ENCODE peak calls at places on chromosomes 5 and 9, in four cellular contexts. R is heart left ventricle, C is uterus, S is SK-N-SH. G is an unnamed sample. For H3K36me3, the result is how much of the 10 kb centered on the place peaks cover.

GRCh38 chr9:120934271-120934670 is 7.7 kb upstream of the TRAF1 start:
- DNase-seq in R (no peak), C (no peak), S (no peak), G (no peak)

GRCh38 chr5:124948754-124949275 is 202.4 kb upstream of the ZNF608 start:
- DNase-seq in R (no peak), C (no peak), S (no peak), G (no peak)

GRCh38 chr5:110361501-110361900 is 365.0 kb downstream of the TMEM232 start:
- DNase-seq in R (no peak), C (no peak), S (no peak), G (no peak)

GRCh38 chr5:173318881-173319609 is 9.2 kb downstream of the STC2 start:
- DNase-seq in R (no peak), C (no peak), S (no peak), G (no peak)

GRCh38 chr5:157046041-157046440 is 12.9 kb downstream of the HAVCR1 start:
- DNase-seq in R (peak), C (no peak), S (no peak), G (no peak)

GRCh38 chr5:66307647-66308257 is 163.7 kb downstream of the SREK1 start:
- DNase-seq in R (no peak), C (no peak), S (peak), G (peak)

GRCh38 chr9:137619240-137620090 is 660 bp downstream of the EHMT1 start:
- DNase-seq in R (no peak), C (no peak), S (no peak), G (no peak)

GRCh38 chr9:123723135-123723875 is 206.6 kb downstream of the DENND1A start:
- DNase-seq in R (no peak), C (no peak), S (no peak), G (no peak)

GRCh38 chr5:38438757-38439156 is 117.7 kb downstream of the LIFR start:
- DNase-seq in R (no peak), C (no peak), S (no peak), G (no peak)

GRCh38 chr5:107447587-107447986 is 223.2 kb downstream of the EFNA5 start:
- DNase-seq in R (no peak), C (no peak), S (no peak), G (no peak)

GRCh38 chr9:105881654-105882349 is 187.5 kb downstream of the TMEM38B start:
- DNase-seq in R (peak), C (peak), S (peak), G (peak)

GRCh38 chr5:151023047-151023615 is 2.7 kb downstream of the GPX3 start:
- DNase-seq in R (peak), C (peak), S (no peak), G (no peak)

GRCh38 chr9:109241931-109242330 is 74.9 kb upstream of the FRRS1L start:
- DNase-seq in R (peak), C (no peak), S (no peak), G (no peak)

GRCh38 chr5:142472306-142472951 is 147.6 kb upstream of the SPRY4 start:
- DNase-seq in R (no peak), C (no peak), S (no peak), G (no peak)

GRCh38 chr5:31096238-31096865 is 97.1 kb upstream of the CDH6 start:
- DNase-seq in R (no peak), C (no peak), S (no peak), G (no peak)

GRCh38 chr9:107049046-107049824 is 186.3 kb downstream of the ZNF462 start:
- DNase-seq in R (no peak), C (no peak), S (no peak), G (peak)

GRCh38 chr9:97658707-97659106 is 25.1 kb downstream of the NCBP1 start:
- DNase-seq in R (no peak), C (no peak), S (no peak), G (no peak)
- H3K36me3 ChIP-seq in R (half or more), C (under half), S (half or more), G (under half)

GRCh38 chr9:101561740-101562139 is 28.1 kb downstream of the RNF20 start:
- DNase-seq in R (no peak), C (no peak), S (no peak), G (no peak)
- H3K36me3 ChIP-seq in R (half or more), C (under half), S (half or more), G (under half)

DNA sequence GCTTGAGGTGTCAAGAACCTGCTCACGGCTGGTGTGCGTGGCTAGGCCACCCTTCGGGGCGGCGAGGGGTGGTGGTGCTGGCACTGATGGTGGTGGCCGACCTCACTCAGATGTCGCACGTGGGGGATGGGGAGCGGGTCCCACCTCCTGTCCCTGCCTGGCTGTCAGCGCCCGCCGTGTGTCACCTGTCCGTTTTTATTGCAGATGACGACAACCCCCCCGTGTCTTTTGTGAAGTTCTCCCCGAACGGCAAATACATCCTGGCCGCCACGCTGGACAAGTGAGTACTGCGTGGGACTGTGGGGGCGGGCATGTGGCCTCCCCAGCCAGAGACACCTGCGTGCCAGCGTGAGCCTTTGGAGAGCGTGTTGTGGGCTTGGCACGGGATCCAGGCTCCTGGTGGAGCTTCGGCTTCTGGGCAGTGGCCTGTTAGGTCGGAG is 10.1 kb downstream of the RNU6ATAC start:
- DNase-seq in R (no peak), C (no peak), S (no peak), G (no peak)
- H3K36me3 ChIP-seq in R (half or more), C (under half), S (under half), G (under half)

GRCh38 chr9:113898596-113898995 is 22.5 kb downstream of the ZNF618 start:
- DNase-seq in R (no peak), C (no peak), S (no peak), G (no peak)

GRCh38 chr9:113901196-113901818 is 25.2 kb downstream of the ZNF618 start:
- DNase-seq in R (no peak), C (no peak), S (no peak), G (no peak)

GRCh38 chr9:113898151-113898550 is 22.0 kb downstream of the ZNF618 start:
- DNase-seq in R (no peak), C (no peak), S (no peak), G (no peak)

GRCh38 chr9:113896713-113897112 is 20.6 kb downstream of the ZNF618 start:
- DNase-seq in R (no peak), C (no peak), S (no peak), G (no peak)

GRCh38 chr9:113899205-113899604 is 23.1 kb downstream of the ZNF618 start:
- DNase-seq in R (no peak), C (no peak), S (no peak), G (no peak)
- H3K36me3 ChIP-seq in R (under half), C (under half), S (under half), G (under half)